ENCODE peak calls at places on chromosomes 7 and 10, in four cellular contexts. S is HEK293T, L is GM12878, P is HepG2. V is an unnamed sample.

GRCh38 chr7:2269468-2270460 is 27.7 kb downstream of the NUDT1 start:
- DNase-seq in S (no peak), L (no peak), P (peak), V (peak)

GRCh38 chr10:27723436-27723835 is 22.2 kb downstream of the MKX start:
- DNase-seq in S (no peak), L (no peak), P (no peak), V (no peak)

GRCh38 chr7:94300176-94300835 is 94.4 kb upstream of the COL1A2 start:
- DNase-seq in S (no peak), L (no peak), P (no peak), V (no peak)

GRCh38 chr10:97332586-97333350 is 1.8 kb downstream of the FRAT2 start:
- DNase-seq in S (peak), L (no peak), P (peak), V (no peak)

GRCh38 chr10:4316166-4316810 is 509.7 kb upstream of the AKR1E2 start:
- DNase-seq in S (no peak), L (no peak), P (no peak), V (no peak)

GRCh38 chr10:77405771-77406241 is 231.8 kb downstream of the KCNMA1 start:
- DNase-seq in S (peak), L (no peak), P (peak), V (peak)

GRCh38 chr10:44034946-44035345 is 350.0 kb downstream of the CXCL12 start:
- DNase-seq in S (no peak), L (no peak), P (no peak), V (no peak)

GRCh38 chr10:58175990-58176910 is 91.4 kb downstream of the IPMK start:
- DNase-seq in S (no peak), L (no peak), P (no peak), V (no peak)

GRCh38 chr7:96174812-96175211 is 147.1 kb downstream of the SLC25A13 start:
- DNase-seq in S (no peak), L (no peak), P (peak), V (no peak)

GRCh38 chr10:46227571-46228075 is 59.2 kb upstream of the ANTXRL start:
- DNase-seq in S (no peak), L (no peak), P (no peak), V (no peak)

GRCh38 chr10:89458760-89459159 is 44.4 kb downstream of the IFIT5 start:
- DNase-seq in S (no peak), L (no peak), P (no peak), V (no peak)

GRCh38 chr10:32481606-32482005 is 35.7 kb downstream of the CCDC7 start:
- DNase-seq in S (no peak), L (no peak), P (no peak), V (no peak)

GRCh38 chr10:69801094-69801433 is 642 bp upstream of the COL13A1 start:
- DNase-seq in S (peak), L (no peak), P (peak), V (peak)

GRCh38 chr7:76310102-76310957 is 7.9 kb downstream of the HSPB1 start:
- DNase-seq in S (no peak), L (no peak), P (no peak), V (no peak)

GRCh38 chr7:143214789-143215679 is 6.8 kb upstream of the TAS2R40 start:
- DNase-seq in S (peak), L (peak), P (peak), V (peak)

GRCh38 chr10:36202861-36203260 is 560.8 kb upstream of the FZD8 start:
- DNase-seq in S (no peak), L (no peak), P (no peak), V (no peak)

GRCh38 chr10:29646238-29646902 is 11.6 kb upstream of the SVIL start:
- DNase-seq in S (no peak), L (no peak), P (no peak), V (no peak)

GRCh38 chr10:14153570-14154055 is 177.1 kb downstream of the FRMD4A start:
- DNase-seq in S (no peak), L (no peak), P (no peak), V (no peak)

GRCh38 chr10:104622598-104623209 is 18.4 kb upstream of the SORCS3 start:
- DNase-seq in S (peak), L (no peak), P (peak), V (no peak)

GRCh38 chr10:75403144-75404022 is 1.8 kb upstream of the ZNF503 start:
- DNase-seq in S (no peak), L (no peak), P (peak), V (no peak)

GRCh38 chr7:80039255-80039884 is 95.3 kb upstream of the GNAI1 start:
- DNase-seq in S (no peak), L (no peak), P (no peak), V (no peak)

GRCh38 chr7:38932509-38933168 is 23.6 kb upstream of the VPS41 start:
- DNase-seq in S (peak), L (peak), P (peak), V (peak)

GRCh38 chr10:75528392-75528791 is 97.0 kb downstream of the LRMDA start:
- DNase-seq in S (no peak), L (no peak), P (no peak), V (no peak)

GRCh38 chr10:28089467-28089866 is 90.6 kb upstream of the ODAD2 start:
- DNase-seq in S (no peak), L (no peak), P (no peak), V (no peak)

DNA sequence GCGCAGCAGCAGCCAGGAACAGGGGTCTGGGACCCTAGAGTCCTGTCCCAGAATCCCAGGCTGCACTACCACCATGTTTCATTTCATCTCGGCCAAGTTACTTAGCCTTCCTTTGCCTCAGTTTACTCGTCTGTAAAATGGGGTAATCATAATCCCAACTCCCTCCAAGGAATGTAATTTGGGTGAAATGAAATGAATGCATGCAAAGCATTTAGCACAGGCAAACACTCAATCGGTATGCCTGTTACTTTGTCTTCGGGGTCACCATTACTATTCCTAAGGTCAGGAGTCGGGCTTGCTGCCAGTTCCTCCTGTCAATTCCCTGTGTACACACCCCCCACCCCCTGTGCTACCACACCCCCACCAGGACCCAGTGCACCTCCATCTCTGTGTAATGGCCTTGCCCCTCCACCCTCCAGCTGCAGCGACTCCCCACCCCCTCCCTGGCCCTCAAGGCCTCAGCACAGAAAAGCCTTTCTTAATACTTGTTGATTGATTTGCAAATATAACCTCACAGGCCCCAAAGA is 1.7 kb downstream of the TNS3 start:
- DNase-seq in S (no peak), L (no peak), P (peak), V (no peak)
- TF ChIP-seq SUZ12 in S (no peak), L (no peak), P (no peak), V (no peak)

GRCh38 chr7:121882731-121883130 is 9.8 kb downstream of the PTPRZ1 start:
- DNase-seq in S (no peak), L (no peak), P (no peak), V (no peak)
- TF ChIP-seq SUZ12 in S (no peak), L (no peak), P (no peak), V (no peak)

GRCh38 chr10:103044942-103045489 is 126.9 kb downstream of the CNNM2 start:
- DNase-seq in S (no peak), L (no peak), P (no peak), V (no peak)
- TF ChIP-seq SUZ12 in S (no peak), L (no peak), P (no peak), V (no peak)

GRCh38 chr10:126518186-126519080 is 130.2 kb upstream of the ADAM12 start:
- DNase-seq in S (no peak), L (no peak), P (no peak), V (no peak)

GRCh38 chr10:126519188-126519587 is 130.9 kb upstream of the ADAM12 start:
- DNase-seq in S (no peak), L (no peak), P (no peak), V (no peak)

GRCh38 chr10:126520918-126521317 is 132.6 kb upstream of the ADAM12 start:
- DNase-seq in S (no peak), L (no peak), P (no peak), V (no peak)

GRCh38 chr10:126519992-126520391 is 131.7 kb upstream of the ADAM12 start:
- DNase-seq in S (no peak), L (no peak), P (no peak), V (no peak)

GRCh38 chr10:126516515-126516914 is 128.2 kb upstream of the ADAM12 start:
- DNase-seq in S (no peak), L (no peak), P (no peak), V (no peak)
- TF ChIP-seq SUZ12 in S (no peak), L (no peak), P (no peak), V (no peak)

V was measured in NT2/D1.